ENCODE peak calls at places on chromosomes 5 and 9, in nine cellular contexts. R is IMR-90; Q is SK-N-SH; E is astrocyte; D is Peyer's patch; G is hepatocyte; J is CD4-positive, CD25-positive, alpha-beta regulatory T cell; L is CD8-positive, alpha-beta T cell; K is mammary epithelial cell. T is an unnamed sample. For H3K4me1, the result is how much of the 10 kb centered on the place peaks cover.

GRCh38 chr5:180071418-180072255 is at the start of gene RNF130:
- DNase-seq in R (peak), Q (peak), E (peak), D (peak), G (peak), J (peak), L (peak), K (peak), T (peak)

GRCh38 chr5:139470821-139471300 is at the start of gene SMIM33:
- DNase-seq in R (no peak), Q (no peak), E (no peak), D (peak), G (no peak), J (peak), L (peak), K (no peak), T (no peak)

GRCh38 chr9:15967068-15967467 is 414.2 kb downstream of the CCDC171 start:
- DNase-seq in R (no peak), Q (no peak), E (no peak), D (no peak), G (no peak), J (no peak), L (no peak), K (no peak), T (no peak)

GRCh38 chr5:169695919-169696490 is 58.9 kb downstream of the DOCK2 start:
- DNase-seq in R (peak), Q (peak), E (peak), D (no peak), G (no peak), J (no peak), L (no peak), K (peak), T (no peak)

GRCh38 chr9:125536184-125537152 is 170.5 kb downstream of the MAPKAP1 start:
- DNase-seq in R (no peak), Q (no peak), E (peak), D (no peak), G (no peak), J (no peak), L (no peak), K (peak), T (no peak)

GRCh38 chr5:176629853-176630680 is at the start of the genes EIF4E1B and SNCB:
- DNase-seq in R (no peak), Q (peak), E (no peak), D (peak), G (peak), J (no peak), L (peak), K (peak), T (no peak)

GRCh38 chr9:102069969-102070368 is 331.5 kb upstream of the GRIN3A start:
- DNase-seq in R (no peak), Q (no peak), E (peak), D (no peak), G (peak), J (no peak), L (no peak), K (no peak), T (no peak)

GRCh38 chr5:167759411-167759821 is 532.0 kb upstream of the WWC1 start:
- DNase-seq in R (peak), Q (no peak), E (peak), D (no peak), G (peak), J (no peak), L (no peak), K (peak), T (no peak)

GRCh38 chr5:162289489-162289888 is 221.9 kb downstream of the GABRG2 start:
- DNase-seq in R (no peak), Q (no peak), E (no peak), D (no peak), G (no peak), J (no peak), L (no peak), K (no peak), T (no peak)

GRCh38 chr5:68074048-68074632 is 141.4 kb upstream of the PIK3R1 start:
- DNase-seq in R (no peak), Q (no peak), E (no peak), D (peak), G (no peak), J (no peak), L (no peak), K (no peak), T (no peak)

GRCh38 chr9:130051855-130052254 is 1.9 kb upstream of the GPR107 start:
- DNase-seq in R (no peak), Q (no peak), E (no peak), D (no peak), G (peak), J (no peak), L (no peak), K (peak), T (no peak)

GRCh38 chr9:3896576-3896975 is 370.8 kb upstream of the RFX3 start:
- DNase-seq in R (no peak), Q (no peak), E (no peak), D (no peak), G (no peak), J (no peak), L (no peak), K (no peak), T (no peak)

GRCh38 chr9:4117835-4118610 is 181.8 kb downstream of the GLIS3 start:
- DNase-seq in R (no peak), Q (peak), E (no peak), D (peak), G (no peak), J (peak), L (peak), K (no peak), T (peak)

GRCh38 chr5:112467467-112467866 is 48.4 kb upstream of the EPB41L4A start:
- DNase-seq in R (no peak), Q (no peak), E (no peak), D (no peak), G (no peak), J (no peak), L (no peak), K (no peak), T (no peak)

DNA sequence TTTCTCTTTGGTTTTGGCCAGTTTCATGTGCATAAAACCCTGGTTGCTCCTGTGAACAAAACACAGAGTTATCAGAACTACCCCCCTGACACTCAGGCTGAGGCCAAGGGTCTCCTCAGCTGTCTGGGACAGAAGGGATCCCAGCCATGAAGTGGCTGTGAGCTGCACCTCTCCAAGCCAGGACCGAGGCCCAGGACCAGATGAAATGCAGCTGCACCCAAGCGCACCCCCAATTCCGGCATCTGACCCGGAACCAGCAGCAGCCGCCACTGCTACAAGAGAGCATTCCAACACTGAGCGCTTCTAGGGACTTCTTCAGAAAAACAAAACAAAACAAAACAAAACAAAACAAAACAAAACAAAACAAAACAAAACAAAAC is 16.0 kb upstream of the SLC25A51 start:
- DNase-seq in R (no peak), Q (no peak), E (no peak), D (peak), G (no peak), J (no peak), L (no peak), K (no peak), T (peak)
- H3K4me1 ChIP-seq in R (under half), Q (under half), E (under half), D (under half), G (under half), J (under half), L (under half), K (under half), T (under half)

GRCh38 chr5:136166909-136167308 is 26.1 kb downstream of the SMIM32 start:
- DNase-seq in R (no peak), Q (no peak), E (no peak), D (no peak), G (no peak), J (no peak), L (no peak), K (no peak), T (no peak)
- H3K4me1 ChIP-seq in R (under half), Q (under half), E (under half), D (under half), G (under half), J (under half), L (under half), K (under half), T (under half)

GRCh38 chr9:113621309-113621791 is 157.8 kb downstream of the RGS3 start:
- DNase-seq in R (peak), Q (no peak), E (peak), D (peak), G (peak), J (no peak), L (no peak), K (no peak), T (no peak)
- H3K4me1 ChIP-seq in R (under half), Q (under half), E (half or more), D (under half), G (under half), J (under half), L (under half), K (under half), T (under half)

GRCh38 chr5:4113426-4113825 is 517.8 kb downstream of the IRX1 start:
- DNase-seq in R (no peak), Q (no peak), E (no peak), D (no peak), G (no peak), J (no peak), L (no peak), K (no peak), T (no peak)
- H3K4me1 ChIP-seq in R (under half), Q (under half), E (under half), D (under half), G (under half), J (under half), L (under half), K (under half), T (under half)